ENCODE peak calls at places on chromosomes 7 and 10, in five cellular contexts. One of them, this sample, is unnamed.

GRCh38 chr7:55054252-55054651 is 35.4 kb downstream of the EGFR start:
- DNase-seq in tibial artery: no peak
- DNase-seq in RWPE1: no peak
- DNase-seq in uterus: no peak
- DNase-seq in CD8-positive, alpha-beta T cell: no peak
- DNase-seq in this sample: no peak

GRCh38 chr10:42790835-42791234 is 8.2 kb downstream of the BMS1 start:
- DNase-seq in tibial artery: no peak
- DNase-seq in RWPE1: no peak
- DNase-seq in uterus: no peak
- DNase-seq in CD8-positive, alpha-beta T cell: no peak
- DNase-seq in this sample: no peak

GRCh38 chr7:131254211-131254610 is 73.5 kb upstream of the MKLN1 start:
- DNase-seq in tibial artery: no peak
- DNase-seq in RWPE1: no peak
- DNase-seq in uterus: no peak
- DNase-seq in CD8-positive, alpha-beta T cell: no peak
- DNase-seq in this sample: no peak

GRCh38 chr10:132879408-132880147 is 62.8 kb downstream of the CFAP46 start:
- DNase-seq in tibial artery: no peak
- DNase-seq in RWPE1: no peak
- DNase-seq in uterus: peak; percentile 4
- DNase-seq in CD8-positive, alpha-beta T cell: no peak
- DNase-seq in this sample: peak; percentile 33

GRCh38 chr10:47402681-47403301 is 18.7 kb upstream of the ZNF488 start:
- DNase-seq in tibial artery: peak; percentile 41
- DNase-seq in RWPE1: peak; percentile 71
- DNase-seq in uterus: peak; percentile 50
- DNase-seq in CD8-positive, alpha-beta T cell: no peak
- DNase-seq in this sample: no peak

GRCh38 chr10:97640868-97641811 is 669 bp downstream of the PI4K2A start:
- DNase-seq in tibial artery: peak; percentile 41
- DNase-seq in RWPE1: peak; percentile 28
- DNase-seq in uterus: peak; percentile 21
- DNase-seq in CD8-positive, alpha-beta T cell: no peak
- DNase-seq in this sample: no peak

GRCh38 chr7:15972767-15973362 is 286.4 kb upstream of the MEOX2 start:
- DNase-seq in tibial artery: peak; percentile 42
- DNase-seq in RWPE1: no peak
- DNase-seq in uterus: no peak
- DNase-seq in CD8-positive, alpha-beta T cell: no peak
- DNase-seq in this sample: no peak

GRCh38 chr7:157757776-157758467 is 421.1 kb downstream of the DNAJB6 start:
- DNase-seq in tibial artery: no peak
- DNase-seq in RWPE1: no peak
- DNase-seq in uterus: no peak
- DNase-seq in CD8-positive, alpha-beta T cell: no peak
- DNase-seq in this sample: no peak

GRCh38 chr10:91613411-91614253 is 19.2 kb downstream of the PPP1R3C start:
- DNase-seq in tibial artery: no peak
- DNase-seq in RWPE1: peak; percentile 90
- DNase-seq in uterus: peak; percentile 62
- DNase-seq in CD8-positive, alpha-beta T cell: no peak
- DNase-seq in this sample: no peak

GRCh38 chr10:14254368-14254767 is 76.4 kb downstream of the FRMD4A start:
- DNase-seq in tibial artery: no peak
- DNase-seq in RWPE1: no peak
- DNase-seq in uterus: no peak
- DNase-seq in CD8-positive, alpha-beta T cell: no peak
- DNase-seq in this sample: no peak

GRCh38 chr10:122306744-122307143 is 35.6 kb downstream of the BTBD16 start:
- DNase-seq in tibial artery: no peak
- DNase-seq in RWPE1: no peak
- DNase-seq in uterus: no peak
- DNase-seq in CD8-positive, alpha-beta T cell: no peak
- DNase-seq in this sample: no peak
- H3K27ac ChIP-seq in tibial artery: peak overlapping the region; percentile 83
- H3K27ac ChIP-seq in RWPE1: peak overlapping the region; percentile 70
- H3K27ac ChIP-seq in uterus: peak overlapping the region; percentile 96
- H3K27ac ChIP-seq in CD8-positive, alpha-beta T cell: no peak overlapping the region
- H3K27ac ChIP-seq in this sample: peak overlapping the region; percentile 99

GRCh38 chr10:127413326-127413725 is 135.8 kb upstream of the NPS start:
- DNase-seq in tibial artery: no peak
- DNase-seq in RWPE1: no peak
- DNase-seq in uterus: no peak
- DNase-seq in CD8-positive, alpha-beta T cell: no peak
- DNase-seq in this sample: no peak

GRCh38 chr10:127408733-127409132 is 140.4 kb upstream of the NPS start:
- DNase-seq in tibial artery: no peak
- DNase-seq in RWPE1: no peak
- DNase-seq in uterus: peak; percentile 36
- DNase-seq in CD8-positive, alpha-beta T cell: no peak
- DNase-seq in this sample: no peak

GRCh38 chr10:127408115-127408710 is 140.9 kb upstream of the NPS start:
- DNase-seq in tibial artery: no peak
- DNase-seq in RWPE1: no peak
- DNase-seq in uterus: no peak
- DNase-seq in CD8-positive, alpha-beta T cell: no peak
- DNase-seq in this sample: no peak

GRCh38 chr10:127410030-127410429 is 139.1 kb upstream of the NPS start:
- DNase-seq in tibial artery: no peak
- DNase-seq in RWPE1: no peak
- DNase-seq in uterus: no peak
- DNase-seq in CD8-positive, alpha-beta T cell: no peak
- DNase-seq in this sample: no peak

GRCh38 chr10:127411062-127411461 is 138.0 kb upstream of the NPS start:
- DNase-seq in tibial artery: no peak
- DNase-seq in RWPE1: no peak
- DNase-seq in uterus: no peak
- DNase-seq in CD8-positive, alpha-beta T cell: no peak
- DNase-seq in this sample: no peak
- TF ChIP-seq CTCF in tibial artery: no peak
- TF ChIP-seq CTCF in RWPE1: no peak
- TF ChIP-seq CTCF in uterus: no peak
- TF ChIP-seq CTCF in CD8-positive, alpha-beta T cell: no peak
- TF ChIP-seq CTCF in this sample: no peak

GRCh38 chr10:12358863-12359647 is 9.7 kb downstream of the CAMK1D start:
- DNase-seq in tibial artery: peak; percentile 49
- DNase-seq in RWPE1: no peak
- DNase-seq in uterus: no peak
- DNase-seq in CD8-positive, alpha-beta T cell: no peak
- DNase-seq in this sample: no peak
- H3K27ac ChIP-seq in tibial artery: no peak overlapping the region
- H3K27ac ChIP-seq in RWPE1: no peak overlapping the region
- H3K27ac ChIP-seq in uterus: no peak overlapping the region
- H3K27ac ChIP-seq in CD8-positive, alpha-beta T cell: no peak overlapping the region
- H3K27ac ChIP-seq in this sample: no peak overlapping the region

DNA sequence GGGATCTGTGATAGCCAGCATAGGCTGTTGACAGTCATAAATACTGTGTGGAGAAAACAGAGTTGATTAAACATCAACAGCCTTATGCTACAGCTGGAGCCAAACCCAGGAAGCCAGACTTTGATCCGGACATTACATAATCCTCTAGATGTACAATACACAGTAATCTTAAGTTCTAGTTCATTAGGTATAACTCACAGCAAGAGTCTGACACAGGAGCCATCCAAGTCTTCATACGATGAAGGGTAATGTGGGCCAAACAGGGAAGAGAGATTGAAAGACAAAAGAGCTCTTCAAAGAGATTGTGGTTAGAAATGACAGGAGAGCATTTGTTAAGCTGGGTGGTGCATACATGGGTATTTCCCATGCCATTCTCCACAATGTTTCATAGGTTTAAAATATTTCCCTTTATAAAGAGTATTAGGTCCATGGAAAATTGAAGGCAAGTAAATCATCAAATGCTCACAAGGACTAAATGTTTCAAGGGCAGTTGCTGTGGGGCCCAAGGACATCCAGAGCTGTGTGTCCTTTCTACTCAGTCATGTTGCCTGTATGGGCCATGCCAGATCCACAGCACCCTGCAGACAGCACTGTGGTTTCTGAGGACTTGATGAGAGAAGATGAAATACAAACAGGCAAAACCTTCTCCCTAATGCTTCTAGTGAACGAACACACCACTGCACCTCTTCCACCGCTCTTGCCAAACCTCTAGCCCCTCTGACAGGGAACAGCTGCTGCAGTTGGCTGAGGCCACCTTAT is 14.4 kb downstream of the CYP3A7 start:
- DNase-seq in tibial artery: no peak
- DNase-seq in RWPE1: no peak
- DNase-seq in uterus: no peak
- DNase-seq in CD8-positive, alpha-beta T cell: no peak
- DNase-seq in this sample: no peak
- TF ChIP-seq CTCF in tibial artery: no peak
- TF ChIP-seq CTCF in RWPE1: no peak
- TF ChIP-seq CTCF in uterus: no peak
- TF ChIP-seq CTCF in CD8-positive, alpha-beta T cell: no peak
- TF ChIP-seq CTCF in this sample: no peak

GRCh38 chr10:7408003-7408493 is 2.8 kb downstream of the SFMBT2 start:
- DNase-seq in tibial artery: no peak
- DNase-seq in RWPE1: no peak
- DNase-seq in uterus: peak; percentile 46
- DNase-seq in CD8-positive, alpha-beta T cell: peak; percentile 67
- DNase-seq in this sample: no peak
- H3K27ac ChIP-seq in tibial artery: peak overlapping the region; percentile 42
- H3K27ac ChIP-seq in RWPE1: peak overlapping the region; percentile 74
- H3K27ac ChIP-seq in uterus: peak overlapping the region; percentile 82
- H3K27ac ChIP-seq in CD8-positive, alpha-beta T cell: peak overlapping the region; percentile 81
- H3K27ac ChIP-seq in this sample: peak overlapping the region; percentile 79

DNA sequence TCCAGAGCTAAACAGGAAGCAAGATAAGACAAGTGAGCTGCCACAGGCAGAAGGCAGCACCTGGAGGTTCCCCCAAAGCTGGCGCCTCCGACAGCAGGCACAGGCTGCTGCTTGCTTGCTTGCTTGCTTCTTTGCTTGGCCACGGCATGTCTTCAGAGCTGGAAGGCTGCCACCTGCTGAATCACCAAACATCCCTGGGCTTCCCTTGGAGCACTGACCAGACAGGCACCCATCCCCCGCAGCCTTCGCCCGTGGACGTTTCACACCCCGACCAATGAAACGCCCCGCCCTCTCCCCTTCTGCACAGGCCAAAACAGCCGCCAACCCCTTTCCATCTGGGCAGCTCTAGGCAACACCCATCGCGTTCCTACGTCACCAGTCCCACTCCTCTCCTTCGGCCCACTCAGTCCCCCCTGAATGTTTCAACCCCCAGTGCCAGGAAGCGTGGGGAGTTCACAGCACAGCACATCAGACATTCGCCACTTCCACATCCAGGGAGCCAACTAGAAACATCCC is 1.7 kb downstream of the SGMS1 start:
- DNase-seq in tibial artery: peak; percentile 99
- DNase-seq in RWPE1: peak; percentile 90
- DNase-seq in uterus: peak; percentile 99
- DNase-seq in CD8-positive, alpha-beta T cell: peak; percentile 80
- DNase-seq in this sample: peak; percentile 97
- TF ChIP-seq CTCF in tibial artery: peak; percentile 4
- TF ChIP-seq CTCF in RWPE1: no peak
- TF ChIP-seq CTCF in uterus: no peak
- TF ChIP-seq CTCF in CD8-positive, alpha-beta T cell: no peak
- TF ChIP-seq CTCF in this sample: peak; percentile 39